ENCODE peak calls at places on chromosome 19, in four cellular contexts. O is PC-3, F is psoas muscle, A is adipocyte. J is an unnamed sample. For H3K9me3, the result is how much of the 10 kb centered on the place peaks cover.

GRCh38 chr19:38952395-38953165 is 21.8 kb downstream of the MRPS12 start:
- DNase-seq in O (peak), A (no peak), F (no peak), J (no peak)

GRCh38 chr19:2477732-2478191 is 1.8 kb downstream of the GADD45B start:
- DNase-seq in A (peak), F (peak), O (peak), J (no peak)

GRCh38 chr19:3466630-3467029 is 13.7 kb downstream of the SMIM24 start:
- DNase-seq in O (no peak), F (no peak), A (no peak), J (no peak)

GRCh38 chr19:1676351-1677266 is 24.2 kb upstream of the TCF3 start:
- DNase-seq in F (no peak), A (no peak), O (no peak), J (no peak)

GRCh38 chr19:1467512-1468273 is 11.3 kb downstream of the C19orf25 start:
- DNase-seq in A (no peak), F (peak), O (no peak), J (no peak)

GRCh38 chr19:55494172-55494761 is 6.0 kb downstream of the SSC5D start:
- DNase-seq in A (no peak), F (peak), O (no peak), J (no peak)

GRCh38 chr19:42442833-42443232 is at the start of gene CXCL17:
- DNase-seq in A (no peak), O (peak), F (no peak), J (no peak)

GRCh38 chr19:39199025-39199424 is 2.3 kb downstream of the NCCRP1 start:
- DNase-seq in A (peak), F (no peak), O (no peak), J (peak)

GRCh38 chr19:37114001-37114400 is 35.8 kb downstream of the ZNF420 start:
- DNase-seq in A (no peak), F (no peak), O (no peak), J (peak)

GRCh38 chr19:10193666-10194499 is 870 bp downstream of the DNMT1 start:
- DNase-seq in A (peak), O (peak), F (no peak), J (no peak)

GRCh38 chr19:29620931-29621351 is 14.9 kb downstream of the POP4 start:
- DNase-seq in A (no peak), F (peak), O (no peak), J (no peak)

GRCh38 chr19:54517483-54517882 is 14.9 kb downstream of the LAIR2 start:
- DNase-seq in O (peak), F (no peak), A (peak), J (no peak)

GRCh38 chr19:2213799-2214198 is 22.3 kb downstream of the PLEKHJ1 start:
- DNase-seq in A (no peak), F (peak), O (no peak), J (no peak)

GRCh38 chr19:49615861-49616260 is 24.1 kb downstream of the RRAS start:
- DNase-seq in F (no peak), O (no peak), A (no peak), J (no peak)

GRCh38 chr19:45251452-45252354 is 632 bp downstream of the MARK4 start:
- DNase-seq in A (peak), F (peak), O (no peak), J (peak)

GRCh38 chr19:28424662-28425430 is 788.1 kb downstream of the UQCRFS1 start:
- DNase-seq in A (no peak), F (no peak), O (no peak), J (no peak)

GRCh38 chr19:46351241-46352041 is 4.6 kb downstream of the PPP5C start:
- DNase-seq in A (peak), F (peak), O (peak), J (no peak)

GRCh38 chr19:17951151-17952040 is 15.5 kb upstream of the KCNN1 start:
- DNase-seq in A (peak), F (no peak), O (no peak), J (peak)

GRCh38 chr19:38734426-38735256 is 9.6 kb downstream of the CAPN12 start:
- DNase-seq in F (peak), A (no peak), O (peak), J (no peak)

GRCh38 chr19:5308471-5309437 is 31.9 kb downstream of the PTPRS start:
- DNase-seq in A (peak), F (no peak), O (no peak), J (no peak)

GRCh38 chr19:51272183-51272817 is 21.4 kb downstream of the SIGLECL1 start:
- DNase-seq in A (no peak), F (no peak), O (peak), J (no peak)

GRCh38 chr19:3785464-3785937 is 680 bp downstream of the MATK start:
- DNase-seq in A (no peak), F (no peak), O (no peak), J (no peak)

GRCh38 chr19:54158812-54159351 is 639 bp downstream of the LENG1 start:
- DNase-seq in A (peak), O (peak), F (no peak), J (no peak)

GRCh38 chr19:45514376-45515051 is 7.2 kb downstream of the VASP start:
- DNase-seq in A (no peak), O (no peak), F (no peak), J (no peak)

GRCh38 chr19:4829001-4829712 is 2.4 kb downstream of the TICAM1 start:
- DNase-seq in A (no peak), O (no peak), F (no peak), J (no peak)

GRCh38 chr19:11978492-11979100 is 13.8 kb downstream of the ZNF763 start:
- DNase-seq in O (no peak), F (no peak), A (no peak), J (no peak)

GRCh38 chr19:40192758-40193586 is 1.7 kb downstream of the MAP3K10 start:
- DNase-seq in F (no peak), A (no peak), O (no peak), J (no peak)

GRCh38 chr19:38730731-38731589 is 13.3 kb downstream of the CAPN12 start:
- DNase-seq in O (no peak), A (no peak), F (no peak), J (peak)

GRCh38 chr19:787551-787950 is 9.7 kb upstream of the PTBP1 start:
- DNase-seq in O (no peak), A (no peak), F (no peak), J (no peak)

DNA sequence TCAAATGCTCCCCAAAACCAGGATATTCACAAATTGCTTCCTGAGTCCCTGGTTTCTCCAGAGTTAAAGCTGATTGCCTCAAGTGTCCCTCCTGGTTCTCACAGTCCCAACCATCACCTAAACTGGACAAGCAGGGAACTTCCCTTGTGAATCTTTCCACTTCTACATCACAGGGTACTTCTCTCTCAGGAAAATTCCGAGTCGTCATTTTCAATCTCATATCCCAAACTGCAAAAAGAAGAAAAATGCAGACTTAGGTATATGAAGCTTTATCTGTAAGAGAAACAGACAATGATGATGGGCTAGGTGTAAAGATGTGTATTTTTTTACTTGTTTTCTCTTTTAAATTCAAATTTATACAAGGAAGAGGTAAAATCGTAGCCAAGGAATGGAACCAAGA is 21.3 kb downstream of the ZNF329 start:
- DNase-seq in A (no peak), F (no peak), O (no peak), J (no peak)
- H3K9me3 ChIP-seq in A (half or more), F (half or more), O (half or more), J (half or more)

GRCh38 chr19:48417436-48417835 is 24.0 kb downstream of the GRIN2D start:
- DNase-seq in O (no peak), A (no peak), F (no peak), J (no peak)

GRCh38 chr19:48415395-48415794 is 21.9 kb downstream of the GRIN2D start:
- DNase-seq in F (peak), O (peak), A (peak), J (peak)

GRCh38 chr19:48413879-48414623 is 20.6 kb downstream of the GRIN2D start:
- DNase-seq in A (no peak), O (peak), F (no peak), J (no peak)

GRCh38 chr19:48418317-48419064 is 25.0 kb downstream of the GRIN2D start:
- DNase-seq in A (no peak), O (peak), F (no peak), J (no peak)

GRCh38 chr19:48415869-48416268 is 22.4 kb downstream of the GRIN2D start:
- DNase-seq in O (no peak), F (no peak), A (no peak), J (no peak)
- H3K4me3 ChIP-seq in O (no peak), F (no peak), A (no peak), J (no peak)

GRCh38 chr19:15759962-15760565 is 22.3 kb downstream of the OR10H3 start:
- DNase-seq in A (no peak), O (peak), F (no peak), J (no peak)

GRCh38 chr19:15758379-15758778 is 20.6 kb downstream of the OR10H3 start:
- DNase-seq in A (no peak), F (no peak), O (no peak), J (no peak)
- H3K9me3 ChIP-seq in A (under half), F (under half), O (under half), J (under half)

GRCh38 chr19:19460258-19460731 is 54.8 kb downstream of the GATAD2A start:
- DNase-seq in F (no peak), A (no peak), O (no peak), J (no peak)

GRCh38 chr19:19460761-19461265 is 54.5 kb downstream of the TSSK6 start:
- DNase-seq in A (no peak), O (no peak), F (peak), J (peak)

GRCh38 chr19:19461306-19461670 is 54.1 kb downstream of the TSSK6 start:
- DNase-seq in A (no peak), F (no peak), O (no peak), J (no peak)

GRCh38 chr19:19463348-19464117 is 51.8 kb downstream of the TSSK6 start:
- DNase-seq in A (peak), F (peak), O (no peak), J (no peak)

GRCh38 chr19:19461671-19462622 is 53.4 kb downstream of the TSSK6 start:
- DNase-seq in A (peak), O (no peak), F (peak), J (no peak)
- H3K4me3 ChIP-seq in A (peak), O (no peak), F (peak), J (no peak)

GRCh38 chr19:56625708-56626107 is 17.3 kb upstream of the SMIM17 start:
- DNase-seq in O (no peak), A (no peak), F (no peak), J (no peak)
- H3K9me3 ChIP-seq in O (under half), A (under half), F (under half), J (under half)

GRCh38 chr19:6482343-6482686 is 728 bp upstream of the DENND1C start:
- DNase-seq in A (no peak), O (no peak), F (no peak), J (no peak)
- H3K4me3 ChIP-seq in A (no peak), O (no peak), F (no peak), J (no peak)

DNA sequence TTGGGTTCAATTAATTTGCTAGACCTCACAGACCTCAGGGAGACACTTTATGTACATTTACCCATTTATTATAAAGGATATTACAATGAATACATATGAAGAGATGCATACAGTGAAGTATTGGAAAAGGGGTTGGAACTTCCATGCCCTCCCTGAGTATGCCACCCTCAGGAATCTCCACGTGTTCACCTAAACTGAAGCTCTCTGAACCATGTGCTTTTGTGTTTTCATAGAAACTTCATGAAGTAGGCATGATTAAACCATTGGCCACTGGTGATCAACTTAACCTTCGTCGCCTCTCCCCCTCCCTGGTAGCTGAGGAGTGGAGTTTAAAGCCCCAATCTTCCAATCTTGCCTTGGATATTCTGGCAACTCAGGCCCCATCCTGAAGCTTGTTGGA is 20.3 kb downstream of the ZNF160 start:
- DNase-seq in F (no peak), A (no peak), O (no peak), J (no peak)
- H3K9me3 ChIP-seq in F (under half), A (under half), O (under half), J (under half)

DNA sequence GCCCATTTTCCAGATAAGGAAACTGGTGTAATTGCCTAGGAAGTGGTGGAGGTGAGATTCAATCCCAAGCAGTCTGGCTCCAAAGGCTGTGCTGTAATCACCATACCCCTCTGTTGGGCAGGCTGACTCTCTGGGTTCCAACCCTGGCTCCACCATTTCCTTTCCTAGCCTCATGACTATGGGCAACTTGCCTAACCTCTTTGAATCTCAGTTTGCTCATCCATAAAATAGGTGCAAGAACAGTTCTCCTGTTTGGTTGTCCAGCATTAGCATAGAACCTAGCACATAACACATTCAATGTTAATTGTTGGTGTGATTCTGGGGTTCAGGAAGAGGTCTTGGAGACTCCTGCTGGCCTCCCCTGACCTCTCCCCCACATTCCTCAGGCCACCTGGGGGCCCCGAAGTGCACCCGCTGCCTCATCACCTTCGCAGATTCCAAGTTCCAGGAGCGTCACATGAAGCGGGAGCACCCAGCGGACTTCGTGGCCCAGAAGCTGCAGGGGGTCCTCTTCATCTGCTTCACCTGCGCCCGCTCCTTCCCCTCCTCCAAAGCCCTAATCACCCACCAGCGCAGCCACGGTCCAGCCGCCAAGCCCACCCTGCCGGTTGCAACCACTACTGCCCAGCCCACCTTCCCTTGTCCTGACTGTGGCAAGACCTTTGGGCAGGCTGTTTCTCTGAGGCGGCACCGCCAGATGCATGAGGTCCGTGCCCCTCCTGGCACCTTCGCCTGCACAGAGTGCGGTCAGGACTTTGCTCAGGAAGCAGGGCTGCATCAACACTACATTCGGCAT is 2.2 kb downstream of the ZNF576 start:
- DNase-seq in A (no peak), O (no peak), F (no peak), J (no peak)
- H3K4me3 ChIP-seq in A (no peak), O (peak), F (no peak), J (no peak)